ENCODE peak calls at places on chromosomes 7 and 10, in seven cellular contexts. One of them, this sample, is unnamed.
A peak's percentile ranks its signal among the peaks of the same experiment; 100 is the strongest.

GRCh38 chr7:38211940-38212339 is 33.9 kb downstream of the STARD3NL start:
- DNase-seq in mesendoderm: no peak
- DNase-seq in neuronal stem cell: no peak
- DNase-seq in trophoblast cell: no peak
- DNase-seq in H1: no peak
- DNase-seq in mesenchymal stem cell: peak; percentile 17
- DNase-seq in H9: no peak
- DNase-seq in this sample: no peak

GRCh38 chr10:58237014-58237830 is 30.5 kb downstream of the IPMK start:
- DNase-seq in mesendoderm: peak; percentile 70
- DNase-seq in neuronal stem cell: no peak
- DNase-seq in trophoblast cell: peak; percentile 81
- DNase-seq in H1: no peak
- DNase-seq in H9: no peak
- DNase-seq in mesenchymal stem cell: peak; percentile 90
- DNase-seq in this sample: peak; percentile 92

GRCh38 chr10:12348341-12348869 is 942 bp upstream of the CAMK1D start:
- DNase-seq in mesenchymal stem cell: peak; percentile 31
- DNase-seq in neuronal stem cell: no peak
- DNase-seq in mesendoderm: no peak
- DNase-seq in H1: no peak
- DNase-seq in H9: no peak
- DNase-seq in trophoblast cell: no peak
- DNase-seq in this sample: no peak

GRCh38 chr10:89392974-89393373 is 551 bp downstream of the IFIT1 start:
- DNase-seq in trophoblast cell: peak; percentile 59
- DNase-seq in neuronal stem cell: no peak
- DNase-seq in mesenchymal stem cell: peak; percentile 98
- DNase-seq in H1: no peak
- DNase-seq in mesendoderm: no peak
- DNase-seq in H9: no peak
- DNase-seq in this sample: peak; percentile 92

GRCh38 chr10:3330687-3331086 is 158.1 kb upstream of the PITRM1 start:
- DNase-seq in H1: no peak
- DNase-seq in neuronal stem cell: no peak
- DNase-seq in trophoblast cell: peak; percentile 71
- DNase-seq in mesendoderm: peak; percentile 63
- DNase-seq in mesenchymal stem cell: peak; percentile 87
- DNase-seq in H9: no peak
- DNase-seq in this sample: peak; percentile 83

GRCh38 chr10:60309891-60310290 is 79.8 kb downstream of the ANK3 start:
- DNase-seq in mesenchymal stem cell: no peak
- DNase-seq in trophoblast cell: no peak
- DNase-seq in H1: no peak
- DNase-seq in neuronal stem cell: no peak
- DNase-seq in H9: no peak
- DNase-seq in mesendoderm: no peak
- DNase-seq in this sample: no peak

GRCh38 chr10:70775679-70776454 is 9.3 kb downstream of the TBATA start:
- DNase-seq in H9: peak; percentile 24
- DNase-seq in mesenchymal stem cell: no peak
- DNase-seq in neuronal stem cell: no peak
- DNase-seq in H1: no peak
- DNase-seq in trophoblast cell: no peak
- DNase-seq in mesendoderm: no peak
- DNase-seq in this sample: no peak

GRCh38 chr10:78852856-78853255 is 215.9 kb upstream of the ZMIZ1 start:
- DNase-seq in H1: no peak
- DNase-seq in neuronal stem cell: no peak
- DNase-seq in H9: peak; percentile 69
- DNase-seq in mesenchymal stem cell: no peak
- DNase-seq in mesendoderm: peak; percentile 80
- DNase-seq in trophoblast cell: peak; percentile 9
- DNase-seq in this sample: peak; percentile 4

GRCh38 chr7:128209229-128210035 is 31.6 kb upstream of the LEP start:
- DNase-seq in H1: peak; percentile 53
- DNase-seq in H9: peak; percentile 77
- DNase-seq in mesenchymal stem cell: peak; percentile 74
- DNase-seq in neuronal stem cell: peak; percentile 80
- DNase-seq in mesendoderm: peak; percentile 85
- DNase-seq in trophoblast cell: peak; percentile 94
- DNase-seq in this sample: peak; percentile 69

GRCh38 chr7:87414400-87415188 is 60.9 kb downstream of the ABCB4 start:
- DNase-seq in H9: no peak
- DNase-seq in trophoblast cell: no peak
- DNase-seq in H1: no peak
- DNase-seq in mesendoderm: peak; percentile 15
- DNase-seq in neuronal stem cell: no peak
- DNase-seq in mesenchymal stem cell: peak; percentile 32
- DNase-seq in this sample: peak; percentile 72

GRCh38 chr7:104758504-104758903 is 255.5 kb upstream of the KMT2E start:
- DNase-seq in mesenchymal stem cell: no peak
- DNase-seq in neuronal stem cell: no peak
- DNase-seq in H1: no peak
- DNase-seq in mesendoderm: no peak
- DNase-seq in trophoblast cell: no peak
- DNase-seq in H9: no peak
- DNase-seq in this sample: no peak

GRCh38 chr7:147240468-147240867 is 1123.9 kb downstream of the CNTNAP2 start:
- DNase-seq in neuronal stem cell: no peak
- DNase-seq in H1: no peak
- DNase-seq in trophoblast cell: no peak
- DNase-seq in mesendoderm: no peak
- DNase-seq in mesenchymal stem cell: no peak
- DNase-seq in H9: no peak
- DNase-seq in this sample: no peak

GRCh38 chr7:151385626-151386300 is 24.1 kb downstream of the WDR86 start:
- DNase-seq in neuronal stem cell: no peak
- DNase-seq in mesendoderm: no peak
- DNase-seq in mesenchymal stem cell: no peak
- DNase-seq in H9: no peak
- DNase-seq in trophoblast cell: no peak
- DNase-seq in H1: no peak
- DNase-seq in this sample: no peak

GRCh38 chr10:46547881-46548780 is 8.3 kb downstream of the GPRIN2 start:
- DNase-seq in neuronal stem cell: no peak
- DNase-seq in H9: peak; percentile 31
- DNase-seq in trophoblast cell: peak; percentile 56
- DNase-seq in mesenchymal stem cell: no peak
- DNase-seq in mesendoderm: no peak
- DNase-seq in H1: no peak
- DNase-seq in this sample: peak; percentile 51

GRCh38 chr10:124455441-124455840 is 5.6 kb upstream of the NKX1-2 start:
- DNase-seq in mesendoderm: no peak
- DNase-seq in neuronal stem cell: no peak
- DNase-seq in mesenchymal stem cell: no peak
- DNase-seq in H1: no peak
- DNase-seq in trophoblast cell: no peak
- DNase-seq in H9: peak; percentile 28
- DNase-seq in this sample: no peak

GRCh38 chr10:124458874-124459273 is 2.7 kb upstream of the LHPP start:
- DNase-seq in neuronal stem cell: no peak
- DNase-seq in mesenchymal stem cell: no peak
- DNase-seq in mesendoderm: peak; percentile 73
- DNase-seq in trophoblast cell: no peak
- DNase-seq in H9: peak; percentile 31
- DNase-seq in H1: no peak
- DNase-seq in this sample: no peak

GRCh38 chr10:124459395-124459794 is 2.2 kb upstream of the LHPP start:
- DNase-seq in mesendoderm: peak; percentile 92
- DNase-seq in neuronal stem cell: no peak
- DNase-seq in H1: no peak
- DNase-seq in trophoblast cell: peak; percentile 97
- DNase-seq in mesenchymal stem cell: no peak
- DNase-seq in H9: no peak
- DNase-seq in this sample: no peak

GRCh38 chr10:124460144-124460543 is 1.5 kb upstream of the LHPP start:
- DNase-seq in mesenchymal stem cell: no peak
- DNase-seq in mesendoderm: no peak
- DNase-seq in H9: no peak
- DNase-seq in trophoblast cell: no peak
- DNase-seq in neuronal stem cell: no peak
- DNase-seq in H1: no peak
- DNase-seq in this sample: no peak

DNA sequence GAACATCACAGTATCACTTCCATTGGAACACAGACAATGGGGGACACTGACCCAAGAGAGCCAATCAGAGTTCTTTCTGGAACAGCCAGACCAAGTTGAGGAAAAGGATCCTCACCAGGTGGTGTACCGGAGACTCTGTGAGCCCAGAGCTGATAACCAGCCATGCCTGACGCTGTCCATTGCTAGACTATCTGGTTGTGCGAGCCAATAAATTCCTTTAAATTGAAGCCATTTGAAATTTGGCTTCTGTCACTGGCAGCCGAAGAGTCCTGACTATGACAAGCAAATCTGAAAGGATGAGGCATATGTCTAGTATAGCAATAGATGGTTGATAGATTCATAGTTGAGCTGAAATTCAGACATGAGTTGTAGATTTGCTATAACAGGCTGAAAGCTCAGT is 3.1 kb upstream of the LHPP start:
- DNase-seq in mesendoderm: no peak
- DNase-seq in mesenchymal stem cell: no peak
- DNase-seq in H9: no peak
- DNase-seq in neuronal stem cell: no peak
- DNase-seq in H1: no peak
- DNase-seq in trophoblast cell: no peak
- DNase-seq in this sample: no peak
- H2AK5ac ChIP-seq in mesendoderm: peak overlapping the region; percentile 83
- H2AK5ac ChIP-seq in mesenchymal stem cell: no peak overlapping the region
- H2AK5ac ChIP-seq in H9: no peak overlapping the region
- H2AK5ac ChIP-seq in neuronal stem cell: no peak overlapping the region
- H2AK5ac ChIP-seq in H1: peak overlapping the region; percentile 89
- H2AK5ac ChIP-seq in trophoblast cell: peak overlapping the region; percentile 69
- H2AK5ac ChIP-seq in this sample: no peak overlapping the region

DNA sequence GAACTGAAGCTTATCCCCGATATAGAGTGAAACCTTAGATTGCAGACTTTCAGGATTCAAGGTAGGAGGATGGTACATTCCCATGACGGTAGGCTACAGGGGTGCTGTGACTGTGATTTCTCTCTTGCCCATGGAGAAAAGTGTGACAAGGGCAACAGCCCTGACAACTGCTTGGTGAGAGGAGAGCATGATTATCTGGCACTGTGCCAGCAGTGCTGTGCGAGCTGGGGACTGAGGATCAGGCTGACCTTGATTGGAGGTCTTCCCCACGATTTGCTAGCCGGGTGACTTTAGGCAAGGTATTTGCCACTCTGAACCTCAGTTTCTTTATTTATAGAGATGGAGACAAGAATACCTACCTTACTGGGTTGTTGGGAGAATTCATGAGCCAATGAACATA is 229.6 kb downstream of the PTEN start:
- DNase-seq in trophoblast cell: no peak
- DNase-seq in mesendoderm: no peak
- DNase-seq in H1: no peak
- DNase-seq in H9: no peak
- DNase-seq in mesenchymal stem cell: no peak
- DNase-seq in neuronal stem cell: no peak
- DNase-seq in this sample: no peak
- H2AK5ac ChIP-seq in trophoblast cell: no peak overlapping the region
- H2AK5ac ChIP-seq in mesendoderm: no peak overlapping the region
- H2AK5ac ChIP-seq in H1: no peak overlapping the region
- H2AK5ac ChIP-seq in H9: no peak overlapping the region
- H2AK5ac ChIP-seq in mesenchymal stem cell: no peak overlapping the region
- H2AK5ac ChIP-seq in neuronal stem cell: no peak overlapping the region
- H2AK5ac ChIP-seq in this sample: no peak overlapping the region

DNA sequence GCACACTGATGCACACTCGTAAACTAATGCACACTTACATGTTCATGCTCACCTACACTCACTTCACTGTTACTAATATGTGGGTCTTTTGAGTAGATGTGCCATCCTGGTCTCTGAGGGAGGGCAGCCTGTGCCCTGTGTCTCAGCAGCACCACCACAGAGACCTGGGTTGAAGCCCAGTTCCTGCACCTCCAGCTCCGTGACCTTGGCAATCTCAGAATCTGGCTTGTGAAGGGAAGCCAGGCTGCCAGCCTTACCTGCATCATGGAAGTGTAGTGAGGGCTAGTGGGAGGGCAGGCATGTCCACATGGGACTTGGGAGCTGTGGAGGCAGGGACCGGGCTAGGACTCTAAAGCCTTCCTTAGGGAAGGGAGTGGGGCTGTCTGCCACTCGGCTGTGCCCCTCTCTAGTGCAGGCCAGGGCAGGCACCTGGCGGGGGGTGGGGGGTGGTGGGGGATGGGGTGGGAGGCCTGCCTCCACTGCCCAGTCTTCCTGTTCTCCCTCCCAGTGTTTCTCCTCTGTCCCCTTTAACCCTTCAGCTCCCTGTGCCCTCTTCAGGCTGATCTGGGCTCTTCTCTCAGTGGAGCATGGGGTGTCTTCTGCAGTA is 8.1 kb downstream of the ADCY1 start:
- DNase-seq in neuronal stem cell: no peak
- DNase-seq in mesendoderm: no peak
- DNase-seq in H9: no peak
- DNase-seq in trophoblast cell: no peak
- DNase-seq in mesenchymal stem cell: no peak
- DNase-seq in H1: no peak
- DNase-seq in this sample: no peak
- H2AK5ac ChIP-seq in neuronal stem cell: peak overlapping the region; percentile 80
- H2AK5ac ChIP-seq in mesendoderm: no peak overlapping the region
- H2AK5ac ChIP-seq in H9: no peak overlapping the region
- H2AK5ac ChIP-seq in trophoblast cell: no peak overlapping the region
- H2AK5ac ChIP-seq in mesenchymal stem cell: no peak overlapping the region
- H2AK5ac ChIP-seq in H1: peak overlapping the region; percentile 40
- H2AK5ac ChIP-seq in this sample: no peak overlapping the region

DNA sequence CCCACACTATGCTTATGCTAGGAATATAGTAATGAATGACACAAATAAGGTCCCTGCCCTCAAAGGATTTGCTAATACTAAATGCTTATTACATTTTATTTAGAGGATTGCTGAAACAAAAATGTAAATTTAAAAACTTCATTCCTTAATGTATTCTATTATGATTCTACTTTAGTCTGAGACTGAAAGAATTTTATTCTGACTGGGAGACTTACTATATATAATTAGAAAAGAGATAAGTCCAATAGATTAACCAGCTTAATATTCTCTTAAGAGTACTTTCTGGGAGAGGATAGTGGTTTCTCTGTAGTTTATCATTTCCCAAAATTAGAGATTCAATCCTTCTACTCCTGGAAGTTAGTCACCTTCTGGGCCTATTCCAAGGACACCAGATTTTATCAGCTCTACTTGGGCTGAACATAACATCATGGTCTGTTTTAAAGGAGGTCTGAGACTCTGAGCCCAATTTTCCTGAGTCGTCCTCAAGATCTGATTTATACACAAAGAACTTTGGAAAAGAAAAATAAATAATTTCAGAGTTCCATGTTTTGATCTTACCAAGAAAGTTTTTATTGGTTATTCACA is 41.1 kb downstream of the ASZ1 start:
- DNase-seq in mesenchymal stem cell: no peak
- DNase-seq in mesendoderm: no peak
- DNase-seq in H9: no peak
- DNase-seq in neuronal stem cell: no peak
- DNase-seq in H1: no peak
- DNase-seq in trophoblast cell: no peak
- DNase-seq in this sample: peak; percentile 74
- H2AK5ac ChIP-seq in mesenchymal stem cell: no peak overlapping the region
- H2AK5ac ChIP-seq in mesendoderm: no peak overlapping the region
- H2AK5ac ChIP-seq in H9: no peak overlapping the region
- H2AK5ac ChIP-seq in neuronal stem cell: no peak overlapping the region
- H2AK5ac ChIP-seq in H1: no peak overlapping the region
- H2AK5ac ChIP-seq in trophoblast cell: no peak overlapping the region
- H2AK5ac ChIP-seq in this sample: no peak overlapping the region

This sample was measured in IMR-90.